ENCODE peak calls at places on chromosome 6, in six cellular contexts. J is NCI-H1105; Y is stimulated activated CD8-positive, alpha-beta memory T cell treated with anti-CD3 and anti-CD28 coated beads, Interleukin-7, amount 100 ng/mL, for 1 hour; E is NCI-H510A; U is SHP77; K is heart right ventricle. X is an unnamed sample.

GRCh38 chr6:106811088-106811686 is 163.3 kb downstream of the CD24 start:
- DNase-seq in J (no peak), K (no peak), U (no peak), Y (no peak), E (no peak), X (no peak)

GRCh38 chr6:50822078-50822476 is 3.4 kb downstream of the TFAP2B start:
- DNase-seq in E (no peak), U (peak), K (no peak), J (peak), Y (no peak), X (no peak)

GRCh38 chr6:114569643-114570042 is 226.8 kb upstream of the HS3ST5 start:
- DNase-seq in J (no peak), U (no peak), K (no peak), Y (no peak), E (no peak), X (no peak)

GRCh38 chr6:166780284-166780683 is 153.2 kb upstream of the RPS6KA2 start:
- DNase-seq in Y (no peak), K (no peak), E (no peak), U (no peak), J (no peak), X (no peak)

GRCh38 chr6:16136086-16136485 is 7.2 kb downstream of the MYLIP start:
- DNase-seq in E (no peak), K (no peak), Y (no peak), J (no peak), U (no peak), X (no peak)

GRCh38 chr6:134363323-134364039 is 45.6 kb upstream of the SGK1 start:
- DNase-seq in Y (no peak), E (no peak), K (no peak), J (no peak), U (no peak), X (no peak)

GRCh38 chr6:132749111-132749510 is 8.6 kb downstream of the VNN2 start:
- DNase-seq in J (no peak), K (no peak), U (no peak), Y (no peak), E (no peak), X (no peak)

GRCh38 chr6:2448826-2449571 is 203.6 kb upstream of the GMDS start:
- DNase-seq in U (peak), Y (no peak), J (peak), E (peak), K (peak), X (no peak)

GRCh38 chr6:19399406-19399805 is 437.8 kb upstream of the ID4 start:
- DNase-seq in E (no peak), J (peak), Y (no peak), K (no peak), U (no peak), X (no peak)

GRCh38 chr6:34393191-34393967 is 910 bp upstream of the NUDT3 start:
- DNase-seq in U (no peak), Y (no peak), J (no peak), K (no peak), E (no peak), X (no peak)

GRCh38 chr6:6701864-6702263 is 113.3 kb downstream of the LY86 start:
- DNase-seq in Y (no peak), U (peak), E (no peak), K (no peak), J (no peak), X (no peak)

GRCh38 chr6:44977406-44977740 is 350.8 kb upstream of the RUNX2 start:
- DNase-seq in Y (no peak), U (no peak), K (no peak), E (no peak), J (no peak), X (no peak)

GRCh38 chr6:134447423-134447822 is 129.5 kb upstream of the SGK1 start:
- DNase-seq in J (no peak), Y (no peak), U (no peak), K (peak), E (no peak), X (no peak)

GRCh38 chr6:64516393-64516792 is 880.8 kb downstream of the PHF3 start:
- DNase-seq in E (no peak), K (no peak), U (no peak), J (no peak), Y (no peak), X (no peak)

GRCh38 chr6:136921936-136922679 is at the start of gene SLC35D3:
- DNase-seq in J (no peak), E (no peak), K (no peak), U (peak), Y (no peak), X (no peak)

GRCh38 chr6:162055365-162055764 is 672.2 kb downstream of the PRKN start:
- DNase-seq in J (no peak), K (no peak), E (no peak), U (no peak), Y (no peak), X (no peak)

GRCh38 chr6:92126983-92127382 is 1292.4 kb downstream of the EPHA7 start:
- DNase-seq in Y (no peak), E (no peak), K (no peak), J (no peak), U (no peak), X (no peak)

GRCh38 chr6:36123270-36124139 is 6.8 kb upstream of the MAPK13 start:
- DNase-seq in J (peak), Y (peak), K (peak), U (peak), E (peak), X (peak)